ENCODE peak calls at places on chromosomes 12 and 14, in five cellular contexts. P is GM10248, Y is HTR-8/SVneo, D is T-helper 9 cell, W is DMS153. K is an unnamed sample.

GRCh38 chr14:103522649-103523582 is at the start of gene CKB:
- DNase-seq in D (no peak), Y (peak), W (peak), P (peak), K (no peak)

GRCh38 chr12:43057561-43057960 is 468.0 kb upstream of the PRICKLE1 start:
- DNase-seq in P (no peak), Y (no peak), W (no peak), D (no peak), K (no peak)

GRCh38 chr14:91580886-91581615 is 70.9 kb upstream of the PPP4R3A start:
- DNase-seq in D (no peak), W (no peak), Y (no peak), P (no peak), K (no peak)

GRCh38 chr14:36579001-36579555 is 3.3 kb downstream of the NKX2-8 start:
- DNase-seq in Y (no peak), P (no peak), W (no peak), D (no peak), K (no peak)

GRCh38 chr12:31008241-31008711 is 65.4 kb upstream of the DDX11 start:
- DNase-seq in Y (no peak), D (no peak), P (no peak), W (no peak), K (no peak)

GRCh38 chr12:132881853-132882252 is 5.6 kb downstream of the CHFR start:
- DNase-seq in W (no peak), D (no peak), Y (no peak), P (no peak), K (no peak)

GRCh38 chr14:68857671-68858070 is 64.8 kb upstream of the ZFP36L1 start:
- DNase-seq in P (no peak), D (no peak), Y (no peak), W (no peak), K (no peak)

GRCh38 chr14:47539065-47539464 is 136.3 kb downstream of the MDGA2 start:
- DNase-seq in W (peak), Y (peak), P (no peak), D (no peak), K (peak)

GRCh38 chr14:66082009-66082408 is 404.2 kb upstream of the CCDC196 start:
- DNase-seq in W (peak), Y (no peak), D (no peak), P (no peak), K (peak)

GRCh38 chr14:68471029-68471963 is 321.6 kb downstream of the ZFP36L1 start:
- DNase-seq in Y (no peak), P (peak), W (no peak), D (no peak), K (no peak)

GRCh38 chr12:131797588-131797934 is 30.6 kb upstream of the MMP17 start:
- DNase-seq in Y (no peak), D (no peak), P (no peak), W (no peak), K (no peak)

GRCh38 chr12:115008951-115009350 is 325.0 kb upstream of the TBX3 start:
- DNase-seq in D (no peak), P (peak), Y (no peak), W (no peak), K (no peak)

GRCh38 chr14:105364100-105364708 is 34.1 kb upstream of the TEX22 start:
- DNase-seq in W (no peak), P (no peak), D (peak), Y (peak), K (no peak)

GRCh38 chr12:138171-138897 is 71.8 kb downstream of the IQSEC3 start:
- DNase-seq in Y (no peak), P (no peak), D (no peak), W (no peak), K (no peak)

GRCh38 chr12:1575799-1576401 is 18.5 kb downstream of the FBXL14 start:
- DNase-seq in Y (no peak), W (no peak), D (no peak), P (no peak), K (peak)

GRCh38 chr14:69797573-69798338 is 715 bp upstream of the SLC10A1 start:
- DNase-seq in P (no peak), W (no peak), Y (no peak), D (no peak), K (no peak)

GRCh38 chr12:20398720-20399119 is 30.4 kb downstream of the PDE3A start:
- DNase-seq in D (no peak), P (no peak), W (no peak), Y (no peak), K (no peak)

GRCh38 chr14:92794547-92794941 is 439 bp downstream of the GOLGA5 start:
- DNase-seq in P (no peak), D (peak), Y (no peak), W (no peak), K (no peak)

GRCh38 chr12:77299001-77299400 is 233.6 kb upstream of the E2F7 start:
- DNase-seq in P (no peak), D (no peak), W (no peak), Y (no peak), K (no peak)

GRCh38 chr12:14545144-14546124 is 22.2 kb downstream of the PLBD1 start:
- DNase-seq in P (no peak), Y (no peak), W (no peak), D (no peak), K (no peak)

GRCh38 chr14:58401587-58401986 is 5.9 kb downstream of the TOMM20L start:
- DNase-seq in W (no peak), P (no peak), D (no peak), Y (no peak), K (no peak)

GRCh38 chr12:98696036-98696646 is 51.1 kb downstream of the APAF1 start:
- DNase-seq in D (no peak), Y (no peak), P (no peak), W (no peak), K (no peak)

GRCh38 chr12:49422038-49422575 is 54.8 kb downstream of the SPATS2 start:
- DNase-seq in P (no peak), Y (no peak), D (no peak), W (no peak), K (no peak)

GRCh38 chr14:99412122-99413061 is 68.3 kb downstream of the SETD3 start:
- DNase-seq in W (no peak), D (no peak), P (no peak), Y (no peak), K (no peak)

GRCh38 chr12:27009926-27010325 is 4.3 kb downstream of the TM7SF3 start:
- DNase-seq in W (no peak), D (no peak), P (no peak), Y (peak), K (no peak)

GRCh38 chr14:71687115-71687836 is 245.0 kb upstream of the RGS6 start:
- DNase-seq in Y (no peak), P (no peak), W (no peak), D (no peak), K (no peak)

GRCh38 chr14:52014601-52015267 is 25.4 kb downstream of the RTRAF start:
- DNase-seq in D (no peak), Y (no peak), P (no peak), W (no peak), K (no peak)

GRCh38 chr12:14884458-14884878 is 1.2 kb downstream of the MGP start:
- DNase-seq in P (peak), Y (peak), W (peak), D (peak), K (peak)

GRCh38 chr12:124754949-124755800 is 108.5 kb downstream of the SCARB1 start:
- DNase-seq in Y (no peak), W (peak), P (peak), D (no peak), K (peak)

GRCh38 chr14:49972840-49973239 is 80.0 kb downstream of the ARF6 start:
- DNase-seq in P (no peak), Y (peak), W (peak), D (no peak), K (peak)

GRCh38 chr14:50978888-50979287 is 34.6 kb upstream of the PYGL start:
- DNase-seq in Y (no peak), D (no peak), P (peak), W (no peak), K (no peak)

GRCh38 chr12:65891219-65891618 is 66.9 kb downstream of the HMGA2 start:
- DNase-seq in Y (no peak), P (no peak), D (no peak), W (no peak), K (no peak)

GRCh38 chr12:24039113-24039525 is 89.6 kb upstream of the SOX5 start:
- DNase-seq in D (no peak), P (no peak), W (no peak), Y (no peak), K (peak)

GRCh38 chr12:153080-153746 is 60.7 kb downstream of the SLC6A12 start:
- DNase-seq in P (peak), W (peak), Y (peak), D (no peak), K (peak)

GRCh38 chr12:6786416-6787094 is 2.8 kb upstream of the CD4 start:
- DNase-seq in D (no peak), W (no peak), Y (no peak), P (no peak), K (no peak)

K was measured in H4.